ENCODE peak calls at places on chromosomes 12 and 14, in eight cellular contexts. R is upper lobe of left lung, O is GM23338, H is Panc1, L is HCT116, X is HepG2, I is K562, F is GM12878. S is an unnamed sample.

GRCh38 chr14:56797569-56798446 is 12.5 kb downstream of the OTX2 start:
- ATAC-seq in F (no peak), I (no peak), R (peak; percentile 50), X (peak; percentile 37), O (peak; percentile 14), H (no peak), L (no peak), S (peak; percentile 22)

GRCh38 chr14:103057028-103057371 is 349 bp downstream of the CDC42BPB start:
- ATAC-seq in X (peak; percentile 7), H (peak; percentile 41), F (peak; percentile 28), O (peak; percentile 3), I (peak; percentile 50), L (peak; percentile 32), R (no peak), S (peak; percentile 14)

GRCh38 chr12:124821252-124822200 is 42.1 kb downstream of the SCARB1 start:
- ATAC-seq in H (no peak), L (no peak), F (no peak), I (no peak), X (peak; percentile 85), R (no peak), O (no peak), S (no peak)

GRCh38 chr12:31474751-31475150 is 116.2 kb downstream of the DENND5B start:
- ATAC-seq in I (no peak), R (no peak), F (no peak), O (no peak), L (no peak), H (no peak), X (no peak), S (no peak)

GRCh38 chr12:106498056-106498455 is 84.7 kb upstream of the RFX4 start:
- ATAC-seq in L (no peak), I (no peak), R (no peak), X (no peak), O (no peak), F (no peak), H (no peak), S (no peak)

GRCh38 chr14:67003009-67003753 is 186.1 kb upstream of the GARIN2 start:
- ATAC-seq in L (no peak), O (no peak), I (no peak), F (no peak), X (no peak), R (no peak), H (no peak), S (no peak)

GRCh38 chr14:71296184-71296583 is 388.9 kb downstream of the PCNX1 start:
- ATAC-seq in R (no peak), F (peak; percentile 62), L (no peak), O (no peak), H (no peak), I (no peak), X (no peak), S (no peak)

GRCh38 chr14:39395555-39396254 is 36.5 kb downstream of the FBXO33 start:
- ATAC-seq in I (peak; percentile 44), F (no peak), L (no peak), X (peak; percentile 57), O (no peak), H (no peak), R (no peak), S (no peak)

GRCh38 chr14:58560208-58560607 is 77.6 kb upstream of the DACT1 start:
- ATAC-seq in I (no peak), L (no peak), X (peak; percentile 28), F (peak; percentile 32), O (no peak), R (no peak), H (no peak), S (no peak)

GRCh38 chr12:113040722-113041168 is 15.8 kb upstream of the DTX1 start:
- ATAC-seq in I (no peak), H (peak; percentile 48), O (no peak), R (peak; percentile 95), L (peak; percentile 87), F (no peak), X (peak; percentile 46), S (peak; percentile 98)

GRCh38 chr12:21472197-21472596 is 29.2 kb downstream of the RECQL start:
- ATAC-seq in I (no peak), H (no peak), O (no peak), X (no peak), L (no peak), R (no peak), F (no peak), S (no peak)

GRCh38 chr14:94398536-94398935 is 10.1 kb upstream of the SERPINA1 start:
- ATAC-seq in I (no peak), R (no peak), H (no peak), L (no peak), O (no peak), F (no peak), X (no peak), S (no peak)

GRCh38 chr14:69997849-69998248 is 118.6 kb downstream of the SMOC1 start:
- ATAC-seq in O (no peak), X (no peak), F (no peak), H (no peak), L (no peak), I (no peak), R (no peak), S (peak; percentile 65)

GRCh38 chr14:35414365-35414764 is 9.8 kb upstream of the NFKBIA start:
- ATAC-seq in I (no peak), H (no peak), R (peak; percentile 31), O (no peak), L (no peak), F (no peak), X (peak; percentile 32), S (no peak)

GRCh38 chr12:76614364-76614763 is 54.8 kb upstream of the OSBPL8 start:
- ATAC-seq in I (no peak), O (no peak), H (no peak), L (no peak), R (no peak), F (no peak), X (no peak), S (no peak)

GRCh38 chr14:94292872-94293577 is at the start of gene SERPINA10:
- ATAC-seq in I (no peak), H (no peak), X (peak; percentile 95), F (no peak), O (peak; percentile 23), R (no peak), L (no peak), S (no peak)

DNA sequence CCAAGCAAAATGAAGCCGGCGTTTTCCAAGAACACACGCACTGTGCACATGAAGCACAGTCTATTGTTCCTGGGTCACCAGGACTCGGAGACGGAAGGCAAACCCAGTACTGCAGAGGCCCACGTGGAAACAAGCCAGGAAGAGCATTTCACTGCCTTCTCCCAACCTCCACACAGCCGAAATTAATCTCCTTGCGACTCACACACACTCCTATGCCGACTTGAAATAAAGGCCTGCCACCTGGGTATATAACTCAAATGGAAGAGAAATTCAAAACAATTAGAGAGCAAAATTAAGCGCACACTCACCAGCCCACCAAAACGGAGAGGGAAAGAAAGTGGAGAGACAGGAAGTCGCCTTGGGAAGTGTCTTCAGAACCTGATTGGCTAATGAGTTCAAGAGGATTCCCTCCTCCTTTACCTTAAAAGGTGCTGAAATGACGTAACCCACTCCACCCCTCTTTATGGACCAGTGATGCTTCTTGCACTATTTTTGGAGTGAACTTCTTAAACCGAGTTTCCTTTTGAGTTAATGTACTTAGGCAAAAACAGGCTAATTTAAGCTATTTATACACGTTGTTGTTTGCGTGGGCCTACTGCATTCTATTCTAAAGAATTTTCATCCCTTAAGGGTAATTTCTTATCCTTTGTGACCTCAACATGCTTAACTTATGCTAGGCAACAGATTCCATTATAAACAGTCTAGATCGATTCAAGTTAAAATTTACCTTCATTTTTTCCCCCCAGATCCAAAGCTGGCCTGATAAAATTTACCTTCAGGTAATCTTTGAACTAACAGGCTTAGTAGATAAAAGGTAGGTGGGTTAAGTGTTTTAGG is at the start of gene CCNB1IP1:
- ATAC-seq in X (peak; percentile 96), R (peak; percentile 97), I (peak; percentile 91), O (peak; percentile 97), L (peak; percentile 98), H (peak; percentile 99), F (peak; percentile 95), S (peak; percentile 100)
- TF ChIP-seq POLR2AphosphoS5 in X (peak; percentile 98), R (peak; percentile 69), I (peak; percentile 26), O (peak; percentile 76), L (peak; percentile 77), H (peak; percentile 70), F (peak; percentile 63), S (peak; percentile 91)

DNA sequence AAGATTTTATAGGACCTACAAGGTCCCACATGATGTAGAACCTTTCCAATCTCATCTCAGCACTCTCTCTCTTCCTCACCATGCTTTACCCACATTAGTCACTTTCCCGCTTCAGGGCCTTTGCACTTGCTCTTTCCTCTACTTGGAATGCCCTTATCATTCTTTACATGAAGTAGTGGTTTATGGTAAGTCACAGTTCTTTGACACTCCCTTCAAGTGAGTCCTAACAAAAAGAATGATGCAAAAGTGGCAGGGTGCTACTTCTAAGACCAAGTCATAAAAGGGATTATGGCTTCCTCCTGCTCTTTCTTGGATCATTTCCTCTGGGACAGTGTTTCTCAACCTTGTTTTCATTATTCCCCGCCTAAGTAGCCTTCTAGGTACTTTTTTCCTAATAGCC is 13.1 kb downstream of the TMBIM4 start:
- ATAC-seq in X (no peak), I (no peak), H (no peak), O (no peak), L (no peak), R (no peak), F (no peak), S (no peak)
- TF ChIP-seq POLR2AphosphoS5 in X (no peak), I (no peak), H (no peak), O (no peak), L (no peak), R (no peak), F (no peak), S (no peak)

DNA sequence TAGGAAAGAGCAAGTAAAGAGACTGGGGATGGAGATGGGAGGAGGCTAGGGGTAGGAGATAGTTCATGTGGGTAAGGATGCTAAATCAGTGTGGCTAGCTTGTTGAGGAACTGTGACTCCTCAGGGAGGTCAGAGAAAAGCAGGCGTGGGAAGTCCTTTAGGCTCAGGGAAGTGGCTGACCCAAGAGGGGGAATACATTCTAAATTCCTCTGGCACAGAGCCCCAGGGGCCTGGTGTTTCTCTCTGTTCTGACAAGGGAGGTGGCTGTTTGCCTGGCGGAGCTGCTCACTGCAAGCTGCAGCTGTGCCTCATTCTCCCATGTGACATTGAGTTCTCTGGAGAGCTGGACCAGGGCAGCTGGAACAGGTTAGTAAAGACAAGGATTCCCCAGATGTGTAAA is 152.2 kb upstream of the SLC38A2 start:
- ATAC-seq in I (no peak), L (no peak), O (no peak), H (peak; percentile 27), X (no peak), R (peak; percentile 65), F (no peak), S (peak; percentile 95)
- TF ChIP-seq POLR2AphosphoS5 in I (no peak), L (no peak), O (no peak), H (no peak), X (no peak), R (peak; percentile 36), F (no peak), S (peak; percentile 95)

DNA sequence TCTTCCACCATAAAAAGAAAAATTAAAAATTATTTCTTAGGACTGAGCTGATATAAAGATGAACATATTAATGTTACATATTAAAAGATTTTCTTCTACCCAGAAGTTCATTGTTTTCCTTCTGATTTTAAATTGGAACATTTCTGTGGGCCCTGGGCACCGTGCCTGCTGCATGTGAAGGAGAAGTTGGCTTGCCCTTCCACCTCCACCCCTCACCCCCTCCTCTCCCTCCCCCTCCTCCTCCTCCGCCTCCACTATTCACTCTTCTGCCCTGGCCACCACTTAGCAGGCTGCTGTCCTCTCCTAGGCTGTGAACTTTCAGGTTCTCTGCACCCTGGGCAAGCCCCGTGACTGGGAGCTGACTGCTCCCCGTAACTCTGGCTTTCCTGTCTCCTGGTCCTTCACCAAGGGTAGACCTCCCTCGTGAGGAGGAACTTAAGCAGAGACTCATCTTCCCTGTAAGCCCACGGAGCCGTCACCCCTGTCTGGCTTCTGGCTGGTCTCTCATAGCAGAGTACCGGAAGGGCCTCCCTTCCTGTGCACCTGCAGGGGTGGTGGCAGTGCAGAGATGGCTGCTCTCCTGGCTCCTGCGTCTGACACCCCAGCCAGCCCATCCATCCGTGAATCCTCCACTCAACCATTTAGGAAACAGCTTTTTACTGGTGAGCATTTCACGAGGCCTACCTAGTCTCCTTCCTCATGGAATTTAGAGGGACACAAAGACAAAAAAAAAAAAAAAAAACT is 12.8 kb downstream of the TUNAR start:
- ATAC-seq in X (no peak), L (no peak), I (no peak), R (no peak), O (no peak), F (peak; percentile 27), H (no peak), S (no peak)
- TF ChIP-seq POLR2AphosphoS5 in X (no peak), L (no peak), I (no peak), R (no peak), O (no peak), F (no peak), H (no peak), S (no peak)

S was measured in gastroesophageal sphincter.